ENCODE peak calls at places on chromosomes 7 and 10, in nine cellular contexts. U, S, Q, F, X, Z, R, H and P are unnamed samples.

GRCh38 chr7:92631067-92631829 is 41.1 kb upstream of the FAM133B start:
- DNase-seq in U (no peak), S (no peak), Q (no peak), F (no peak), X (no peak), Z (no peak), R (no peak), H (no peak), P (no peak)

GRCh38 chr7:157839672-157840167 is 502.9 kb downstream of the DNAJB6 start:
- DNase-seq in U (no peak), S (no peak), Q (no peak), F (no peak), X (no peak), Z (no peak), R (no peak), H (no peak), P (no peak)

GRCh38 chr10:25405871-25406270 is 231.1 kb downstream of the GPR158 start:
- DNase-seq in U (no peak), S (no peak), Q (no peak), F (no peak), X (no peak), Z (no peak), R (no peak), H (no peak), P (no peak)

GRCh38 chr7:32890010-32890552 is 1.5 kb downstream of the KBTBD2 start:
- DNase-seq in U (no peak), S (no peak), Q (no peak), F (no peak), X (peak), Z (no peak), R (no peak), H (no peak), P (no peak)

GRCh38 chr7:151351967-151352366 is 10.4 kb downstream of the NUB1 start:
- DNase-seq in U (no peak), S (peak), Q (no peak), F (no peak), X (no peak), Z (no peak), R (no peak), H (no peak), P (peak)

GRCh38 chr7:117194445-117194844 is 128.4 kb downstream of the WNT2 start:
- DNase-seq in U (no peak), S (no peak), Q (no peak), F (no peak), X (peak), Z (no peak), R (no peak), H (no peak), P (no peak)

GRCh38 chr10:77301305-77301730 is 336.3 kb downstream of the KCNMA1 start:
- DNase-seq in U (no peak), S (no peak), Q (no peak), F (no peak), X (no peak), Z (no peak), R (no peak), H (peak), P (no peak)

GRCh38 chr10:77428776-77429395 is 208.7 kb downstream of the KCNMA1 start:
- DNase-seq in U (no peak), S (peak), Q (peak), F (no peak), X (peak), Z (no peak), R (peak), H (peak), P (no peak)

GRCh38 chr10:122325235-122325634 is 49.3 kb upstream of the PLEKHA1 start:
- DNase-seq in U (no peak), S (no peak), Q (no peak), F (no peak), X (no peak), Z (no peak), R (no peak), H (no peak), P (no peak)

GRCh38 chr7:77727936-77728701 is 31.9 kb downstream of the RSBN1L start:
- DNase-seq in U (no peak), S (peak), Q (no peak), F (no peak), X (peak), Z (no peak), R (no peak), H (no peak), P (no peak)

GRCh38 chr10:35563266-35563891 is 41.8 kb upstream of the GJD4 start:
- DNase-seq in U (no peak), S (peak), Q (peak), F (peak), X (peak), Z (peak), R (peak), H (peak), P (peak)

GRCh38 chr10:103181244-103181643 is 11.8 kb downstream of the NT5C2 start:
- DNase-seq in U (no peak), S (peak), Q (no peak), F (peak), X (no peak), Z (no peak), R (no peak), H (no peak), P (peak)

GRCh38 chr7:54831046-54831643 is 72.1 kb upstream of the SEC61G start:
- DNase-seq in U (no peak), S (no peak), Q (peak), F (no peak), X (no peak), Z (no peak), R (no peak), H (no peak), P (no peak)

GRCh38 chr10:114458955-114459354 is 54.7 kb upstream of the AFAP1L2 start:
- DNase-seq in U (no peak), S (peak), Q (peak), F (no peak), X (peak), Z (peak), R (no peak), H (no peak), P (peak)

GRCh38 chr10:12062754-12063482 is 5.8 kb upstream of the DHTKD1 start:
- DNase-seq in U (no peak), S (no peak), Q (no peak), F (no peak), X (no peak), Z (no peak), R (no peak), H (no peak), P (no peak)

GRCh38 chr10:102344067-102344466 is 51.4 kb upstream of the NFKB2 start:
- DNase-seq in U (no peak), S (no peak), Q (no peak), F (no peak), X (no peak), Z (no peak), R (no peak), H (no peak), P (no peak)

GRCh38 chr7:107592361-107593024 is 12.4 kb downstream of the BCAP29 start:
- DNase-seq in U (no peak), S (no peak), Q (no peak), F (no peak), X (no peak), Z (no peak), R (no peak), H (peak), P (no peak)

GRCh38 chr10:133442191-133442966 is 11.4 kb upstream of the SCART1 start:
- DNase-seq in U (no peak), S (no peak), Q (no peak), F (no peak), X (no peak), Z (no peak), R (no peak), H (no peak), P (no peak)

GRCh38 chr7:31114593-31115343 is 62.7 kb downstream of the ADCYAP1R1 start:
- DNase-seq in U (no peak), S (peak), Q (peak), F (no peak), X (peak), Z (no peak), R (no peak), H (no peak), P (no peak)

GRCh38 chr7:29342761-29343160 is 148.2 kb downstream of the CHN2 start:
- DNase-seq in U (no peak), S (no peak), Q (no peak), F (no peak), X (no peak), Z (no peak), R (no peak), H (no peak), P (no peak)

GRCh38 chr7:106757846-106758245 is 96.9 kb upstream of the CCDC71L start:
- DNase-seq in U (no peak), S (no peak), Q (no peak), F (peak), X (no peak), Z (no peak), R (peak), H (no peak), P (no peak)

GRCh38 chr10:72337039-72337629 is 17.6 kb downstream of the DNAJB12 start:
- DNase-seq in U (peak), S (peak), Q (peak), F (peak), X (peak), Z (peak), R (peak), H (no peak), P (peak)

GRCh38 chr7:55140221-55140980 is 121.6 kb downstream of the EGFR start:
- DNase-seq in U (no peak), S (no peak), Q (no peak), F (peak), X (no peak), Z (no peak), R (no peak), H (peak), P (peak)

GRCh38 chr10:36281871-36282331 is 639.8 kb upstream of the FZD8 start:
- DNase-seq in U (no peak), S (no peak), Q (no peak), F (no peak), X (no peak), Z (no peak), R (no peak), H (no peak), P (no peak)

GRCh38 chr7:114922151-114922651 is 307 bp downstream of the MDFIC start:
- DNase-seq in U (peak), S (peak), Q (peak), F (peak), X (peak), Z (peak), R (peak), H (no peak), P (peak)

GRCh38 chr7:29297194-29297890 is 102.8 kb downstream of the CHN2 start:
- DNase-seq in U (no peak), S (peak), Q (no peak), F (no peak), X (peak), Z (no peak), R (no peak), H (no peak), P (no peak)

GRCh38 chr7:66807736-66808135 is 67.2 kb downstream of the RABGEF1 start:
- DNase-seq in U (no peak), S (no peak), Q (no peak), F (no peak), X (no peak), Z (no peak), R (no peak), H (no peak), P (no peak)

GRCh38 chr10:67818323-67818722 is 19.7 kb downstream of the DNAJC12 start:
- DNase-seq in U (no peak), S (no peak), Q (peak), F (no peak), X (no peak), Z (no peak), R (no peak), H (no peak), P (no peak)

GRCh38 chr7:101924171-101924570 is 106.7 kb downstream of the CUX1 start:
- DNase-seq in U (no peak), S (no peak), Q (no peak), F (peak), X (no peak), Z (peak), R (peak), H (no peak), P (no peak)

GRCh38 chr7:1513657-1514095 is 9.5 kb upstream of the INTS1 start:
- DNase-seq in U (no peak), S (no peak), Q (no peak), F (peak), X (no peak), Z (no peak), R (peak), H (no peak), P (no peak)

GRCh38 chr10:118792501-118792900 is 37.7 kb upstream of the CACUL1 start:
- DNase-seq in U (no peak), S (no peak), Q (no peak), F (no peak), X (no peak), Z (no peak), R (peak), H (no peak), P (no peak)

GRCh38 chr10:13099144-13099665 is 758 bp upstream of the OPTN start:
- DNase-seq in U (no peak), S (peak), Q (peak), F (peak), X (peak), Z (peak), R (no peak), H (no peak), P (peak)

DNA sequence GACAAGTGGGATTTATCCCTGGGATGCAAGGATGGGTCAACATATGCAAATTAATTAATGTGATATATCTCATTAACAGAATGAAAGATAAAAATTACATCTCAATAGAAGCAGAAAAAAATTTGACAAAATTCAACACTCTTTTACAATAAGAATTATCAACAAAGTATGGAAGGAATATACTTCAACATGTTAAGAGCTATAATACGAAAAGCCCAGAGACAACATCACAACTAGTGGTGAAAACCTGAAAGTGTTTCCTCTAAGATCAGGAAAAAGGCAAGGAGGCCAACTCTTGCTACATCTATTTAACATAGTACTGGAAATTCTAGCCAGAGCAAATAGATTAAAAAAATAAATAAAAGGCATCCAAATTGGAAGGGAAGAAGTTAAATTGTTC is 970.0 kb upstream of the POT1 start:
- DNase-seq in U (no peak), S (no peak), Q (no peak), F (no peak), X (no peak), Z (no peak), R (no peak), H (no peak), P (no peak)
- TF ChIP-seq CTCF in U (no peak), S (no peak), Q (no peak), F (no peak), X (peak), Z (no peak), R (no peak), H (no peak), P (no peak)

DNA sequence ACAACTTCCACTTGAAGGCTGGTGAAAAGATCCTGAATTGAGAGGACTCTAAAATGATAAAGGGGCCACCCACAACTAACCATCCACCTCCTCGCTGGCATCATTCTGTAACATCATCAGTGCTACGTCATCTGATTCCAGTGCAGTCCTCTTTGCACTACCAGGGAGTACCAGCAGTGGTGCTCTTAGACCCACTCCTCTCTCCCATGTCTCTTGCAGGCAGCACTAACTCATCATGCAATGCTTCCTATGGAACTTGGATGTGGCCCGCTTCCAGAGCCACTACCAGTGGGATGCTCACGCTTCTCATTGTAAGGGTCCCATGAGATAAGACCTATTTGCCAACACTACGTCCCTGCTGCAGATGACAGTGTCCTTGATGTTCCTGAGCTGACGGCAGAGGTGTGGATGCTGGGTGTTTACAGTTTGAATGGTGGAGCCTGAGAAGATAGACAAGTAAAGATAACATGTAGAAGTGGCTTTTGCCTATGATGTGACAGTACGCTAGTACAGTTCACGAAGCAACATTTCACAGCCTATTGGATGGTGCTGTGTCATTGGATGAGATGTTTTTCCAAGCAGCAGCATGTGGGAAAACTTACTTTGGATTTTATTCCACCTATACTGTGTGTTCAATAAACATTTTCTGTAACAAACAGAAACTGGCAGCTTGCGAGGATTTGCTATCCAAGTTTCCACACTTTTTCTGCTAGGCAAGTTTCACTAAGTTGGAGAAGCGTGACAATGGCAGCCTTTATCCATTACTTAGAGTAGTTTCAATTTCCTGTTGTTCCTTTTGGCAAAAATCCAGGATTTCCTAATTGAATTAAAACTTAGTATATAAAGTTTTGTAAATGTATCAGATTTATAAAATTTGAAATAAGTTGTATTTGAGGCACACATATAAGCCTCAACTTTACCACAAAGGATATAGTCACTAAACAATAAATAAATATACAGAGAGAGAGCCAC is 35.9 kb upstream of the COBL start:
- DNase-seq in U (no peak), S (no peak), Q (no peak), F (no peak), X (no peak), Z (no peak), R (no peak), H (no peak), P (no peak)
- TF ChIP-seq CTCF in U (no peak), S (peak), Q (peak), F (peak), X (peak), Z (no peak), R (no peak), H (no peak), P (no peak)

GRCh38 chr10:128859738-128860386 is 607.2 kb upstream of the MGMT start:
- DNase-seq in U (no peak), S (peak), Q (peak), F (peak), X (peak), Z (no peak), R (no peak), H (no peak), P (peak)
- TF ChIP-seq CTCF in U (peak), S (peak), Q (peak), F (peak), X (peak), Z (no peak), R (peak), H (no peak), P (peak)

GRCh38 chr10:17257466-17258321 is 29.7 kb downstream of the VIM start:
- DNase-seq in U (peak), S (peak), Q (peak), F (peak), X (peak), Z (no peak), R (peak), H (no peak), P (peak)
- TF ChIP-seq CTCF in U (peak), S (peak), Q (peak), F (peak), X (peak), Z (peak), R (peak), H (peak), P (peak)

GRCh38 chr10:78520737-78521430 is 487.2 kb downstream of the RPS24 start:
- DNase-seq in U (no peak), S (peak), Q (peak), F (no peak), X (peak), Z (no peak), R (no peak), H (no peak), P (no peak)

GRCh38 chr10:78524941-78525340 is 491.3 kb downstream of the RPS24 start:
- DNase-seq in U (no peak), S (no peak), Q (no peak), F (no peak), X (no peak), Z (no peak), R (no peak), H (no peak), P (no peak)

GRCh38 chr10:78524342-78524741 is 490.7 kb downstream of the RPS24 start:
- DNase-seq in U (no peak), S (no peak), Q (no peak), F (no peak), X (no peak), Z (no peak), R (no peak), H (no peak), P (no peak)

GRCh38 chr10:78526347-78526746 is 492.7 kb downstream of the RPS24 start:
- DNase-seq in U (no peak), S (no peak), Q (no peak), F (no peak), X (no peak), Z (no peak), R (no peak), H (no peak), P (no peak)

GRCh38 chr10:78523453-78523852 is 489.8 kb downstream of the RPS24 start:
- DNase-seq in U (no peak), S (no peak), Q (no peak), F (no peak), X (no peak), Z (no peak), R (no peak), H (no peak), P (no peak)
- TF ChIP-seq CTCF in U (no peak), S (no peak), Q (no peak), F (no peak), X (no peak), Z (no peak), R (no peak), H (no peak), P (no peak)

GRCh38 chr10:15369642-15370211 is 1.4 kb downstream of the FAM171A1 start:
- DNase-seq in U (no peak), S (no peak), Q (no peak), F (no peak), X (peak), Z (peak), R (no peak), H (no peak), P (no peak)

GRCh38 chr10:15373199-15373598 is 2.1 kb upstream of the FAM171A1 start:
- DNase-seq in U (no peak), S (no peak), Q (no peak), F (no peak), X (no peak), Z (no peak), R (no peak), H (no peak), P (no peak)

GRCh38 chr10:15370212-15370740 is 813 bp downstream of the FAM171A1 start:
- DNase-seq in U (peak), S (no peak), Q (no peak), F (peak), X (peak), Z (peak), R (no peak), H (no peak), P (peak)

GRCh38 chr10:15368456-15368855 is 2.6 kb downstream of the FAM171A1 start:
- DNase-seq in U (no peak), S (no peak), Q (no peak), F (no peak), X (no peak), Z (no peak), R (no peak), H (no peak), P (no peak)

DNA sequence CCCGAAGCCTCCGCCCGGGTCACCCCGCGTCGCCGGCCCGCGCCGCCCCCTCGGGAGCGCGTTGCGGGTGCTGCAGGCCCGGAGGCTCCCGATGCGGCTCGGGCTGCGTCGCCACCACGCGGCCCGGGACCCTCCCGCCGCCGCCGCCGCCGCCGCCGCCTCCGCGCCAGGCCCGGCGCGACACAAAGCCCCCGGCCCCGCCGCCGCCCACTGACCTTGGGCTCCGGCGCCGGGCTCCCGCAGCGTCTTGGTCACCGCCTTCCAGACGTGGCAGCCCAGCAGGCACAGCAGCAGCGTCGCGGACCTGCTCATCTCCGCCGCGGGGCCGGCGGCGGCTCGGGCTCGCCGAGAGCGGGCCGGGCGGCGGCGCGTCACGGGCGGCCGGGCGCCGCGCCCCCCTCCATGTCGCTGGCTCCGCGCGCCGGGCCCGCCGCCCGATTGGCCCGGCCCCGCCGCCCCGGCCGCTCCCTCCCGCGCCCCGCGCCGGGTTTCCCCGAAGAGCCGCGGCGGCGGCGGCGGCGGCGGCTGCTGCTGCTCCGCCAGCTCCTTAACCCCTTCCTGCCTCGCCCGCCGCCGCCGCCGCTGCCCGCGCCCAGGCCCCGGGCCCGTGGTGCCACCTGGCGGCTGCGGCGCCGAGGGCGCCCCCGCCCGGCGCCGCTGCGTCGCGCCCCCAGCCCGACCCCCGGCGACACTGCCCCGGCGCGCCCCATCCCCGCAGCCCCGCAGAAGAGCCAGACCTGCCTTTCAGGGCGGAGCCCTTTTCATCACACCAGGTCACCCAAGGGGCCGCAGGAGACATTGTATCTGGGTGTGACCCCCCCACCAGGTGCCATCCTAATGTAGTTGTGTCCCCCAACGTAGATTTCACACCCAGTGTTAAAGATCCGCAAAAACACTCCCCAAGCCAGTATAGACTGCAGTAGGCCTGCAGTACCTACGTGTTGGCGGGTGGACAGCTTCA is at the start of gene FAM171A1:
- DNase-seq in U (peak), S (peak), Q (peak), F (peak), X (peak), Z (peak), R (no peak), H (no peak), P (peak)
- TF ChIP-seq CTCF in U (no peak), S (no peak), Q (no peak), F (no peak), X (peak), Z (no peak), R (peak), H (peak), P (peak)